ENCODE peak calls at places on chromosomes 1 and 21, in five cellular contexts. J, W, Q, V and S are unnamed samples.

GRCh38 chr1:102840741-102841140 is 267.6 kb downstream of the COL11A1 start:
- DNase-seq in J (no peak), W (no peak), Q (no peak), V (no peak), S (no peak)

GRCh38 chr1:221099747-221100146 is 220.5 kb downstream of the HLX start:
- DNase-seq in J (no peak), W (no peak), Q (no peak), V (no peak), S (no peak)

GRCh38 chr1:29179641-29180184 is 2.0 kb downstream of the SRSF4 start:
- DNase-seq in J (peak; percentile 51), W (no peak), Q (no peak), V (no peak), S (no peak)

GRCh38 chr1:16186655-16187235 is 25.7 kb downstream of the ARHGEF19 start:
- DNase-seq in J (no peak), W (no peak), Q (no peak), V (no peak), S (no peak)

GRCh38 chr1:32791881-32792280 is 25.3 kb downstream of the YARS1 start:
- DNase-seq in J (peak; percentile 59), W (no peak), Q (no peak), V (no peak), S (no peak)

GRCh38 chr1:181676269-181676668 is 193.0 kb downstream of the CACNA1E start:
- DNase-seq in J (no peak), W (no peak), Q (peak; percentile 72), V (no peak), S (no peak)

GRCh38 chr1:201551096-201551495 is 12.2 kb downstream of the NAV1 start:
- DNase-seq in J (no peak), W (no peak), Q (no peak), V (no peak), S (no peak)

GRCh38 chr1:41286486-41286885 is 44.4 kb upstream of the SCMH1 start:
- DNase-seq in J (no peak), W (no peak), Q (peak; percentile 75), V (no peak), S (no peak)

GRCh38 chr1:162703708-162704107 is 71.4 kb downstream of the DDR2 start:
- DNase-seq in J (no peak), W (no peak), Q (no peak), V (no peak), S (no peak)

GRCh38 chr21:45971487-45972352 is 9.8 kb upstream of the COL6A1 start:
- DNase-seq in J (peak; percentile 71), W (no peak), Q (peak; percentile 5), V (no peak), S (no peak)

GRCh38 chr1:56202743-56203142 is 376.6 kb downstream of the PLPP3 start:
- DNase-seq in J (no peak), W (no peak), Q (no peak), V (no peak), S (no peak)

GRCh38 chr1:248823517-248824001 is 2.2 kb downstream of the SH3BP5L start:
- DNase-seq in J (peak; percentile 42), W (peak; percentile 63), Q (no peak), V (no peak), S (no peak)

GRCh38 chr1:119330940-119331263 is 37.7 kb upstream of the HAO2 start:
- DNase-seq in J (no peak), W (no peak), Q (no peak), V (no peak), S (no peak)

GRCh38 chr1:37478451-37478871 is 4.1 kb downstream of the ZC3H12A start:
- DNase-seq in J (no peak), W (no peak), Q (no peak), V (no peak), S (no peak)

GRCh38 chr1:186212574-186213224 is 162.4 kb downstream of the TPR start:
- DNase-seq in J (peak; percentile 97), W (peak; percentile 93), Q (peak; percentile 72), V (peak; percentile 68), S (peak; percentile 7)